ENCODE peak calls at places on chromosomes 7 and 10, in ten cellular contexts. H is lower lobe of right lung; F is IMR-90; T is stomach; N is prostate gland; M is dorsolateral prefrontal cortex; K is CD8-positive, alpha-beta T cell; C is lung; R is PC-3; G is fibroblast of villous mesenchyme. B is an unnamed sample.
A peak's percentile ranks its signal among the peaks of the same experiment; 100 is the strongest.

GRCh38 chr7:93202594-93203273 is 23.5 kb downstream of the HEPACAM2 start:
- DNase-seq in R (no peak), F (no peak), C (no peak), M (no peak), G (no peak), H (no peak), N (no peak), T (no peak), K (no peak), B (no peak)

GRCh38 chr10:101226888-101227736 is 2.2 kb downstream of the LBX1 start:
- DNase-seq in M (no peak), N (no peak), K (no peak), C (no peak), F (no peak), T (no peak), R (no peak), G (no peak), H (no peak), B (no peak)

GRCh38 chr10:92839191-92840085 is 8.9 kb upstream of the EXOC6 start:
- DNase-seq in F (peak; percentile 91), N (no peak), M (no peak), R (no peak), C (peak; percentile 65), H (peak; percentile 79), T (peak; percentile 58), G (peak; percentile 60), K (no peak), B (no peak)

GRCh38 chr7:131898418-131898817 is 342.0 kb upstream of the PODXL start:
- DNase-seq in M (peak; percentile 38), N (no peak), G (no peak), H (no peak), F (no peak), R (peak; percentile 15), T (no peak), C (no peak), K (no peak), B (peak; percentile 18)

GRCh38 chr10:120217736-120218135 is 239.3 kb upstream of the PLPP4 start:
- DNase-seq in H (no peak), F (no peak), G (no peak), T (no peak), K (no peak), M (no peak), C (no peak), R (no peak), N (no peak), B (no peak)

GRCh38 chr7:71808115-71808514 is 604.0 kb downstream of the CALN1 start:
- DNase-seq in K (no peak), H (no peak), G (no peak), T (no peak), F (no peak), R (no peak), C (no peak), N (no peak), M (no peak), B (no peak)

GRCh38 chr10:58733436-58733835 is 220.8 kb downstream of the BICC1 start:
- DNase-seq in M (no peak), N (no peak), G (no peak), F (no peak), T (no peak), R (no peak), C (no peak), H (no peak), K (no peak), B (no peak)

GRCh38 chr10:11706911-11707567 is 35.1 kb upstream of the ECHDC3 start:
- DNase-seq in K (no peak), T (no peak), N (no peak), F (no peak), C (no peak), M (no peak), G (no peak), R (no peak), H (no peak), B (no peak)

GRCh38 chr10:58352956-58353610 is 18.3 kb downstream of the UBE2D1 start:
- DNase-seq in H (no peak), K (no peak), N (no peak), R (peak; percentile 8), T (no peak), F (peak; percentile 4), G (peak; percentile 44), C (no peak), M (no peak), B (no peak)

GRCh38 chr10:132199854-132200311 is 13.1 kb downstream of the DPYSL4 start:
- DNase-seq in K (no peak), M (no peak), F (no peak), N (no peak), H (peak; percentile 28), T (no peak), G (no peak), R (no peak), C (no peak), B (no peak)

GRCh38 chr7:5532520-5533335 is 109.1 kb upstream of the TNRC18 start:
- DNase-seq in R (no peak), K (no peak), M (no peak), F (no peak), C (peak; percentile 78), H (peak; percentile 88), T (peak; percentile 78), N (peak; percentile 70), G (no peak), B (no peak)

GRCh38 chr10:26554246-26554645 is 116.1 kb downstream of the APBB1IP start:
- DNase-seq in G (no peak), N (no peak), R (no peak), H (no peak), K (no peak), F (no peak), T (no peak), C (no peak), M (no peak), B (no peak)

GRCh38 chr10:127424594-127425264 is 124.4 kb upstream of the NPS start:
- DNase-seq in C (no peak), M (no peak), F (peak; percentile 51), T (no peak), G (peak; percentile 36), H (no peak), N (no peak), R (no peak), K (no peak), B (no peak)

GRCh38 chr7:88306590-88307048 is at the start of gene STEAP4:
- DNase-seq in F (peak; percentile 0), M (peak; percentile 38), K (no peak), G (peak; percentile 72), T (peak; percentile 81), H (peak; percentile 91), R (peak; percentile 87), C (peak; percentile 86), N (peak; percentile 87), B (no peak)

GRCh38 chr10:71722849-71723248 is 3.3 kb upstream of the C10orf105 start:
- DNase-seq in G (no peak), H (no peak), K (no peak), F (no peak), N (no peak), M (no peak), C (no peak), R (no peak), T (no peak), B (no peak)

GRCh38 chr10:117242463-117242832 is 1.5 kb downstream of the SLC18A2 start:
- DNase-seq in T (no peak), R (no peak), K (no peak), C (no peak), M (no peak), N (no peak), G (no peak), H (no peak), F (no peak), B (no peak)

GRCh38 chr10:117239031-117239430 is 1.9 kb upstream of the SLC18A2 start:
- DNase-seq in T (no peak), G (no peak), K (no peak), R (no peak), F (no peak), H (no peak), M (no peak), N (no peak), C (no peak), B (no peak)

GRCh38 chr10:117240105-117240729 is 697 bp upstream of the SLC18A2 start:
- DNase-seq in C (no peak), R (no peak), G (no peak), F (no peak), N (no peak), K (no peak), T (no peak), H (no peak), M (no peak), B (no peak)

GRCh38 chr10:117241541-117242462 is 888 bp downstream of the SLC18A2 start:
- DNase-seq in T (no peak), C (no peak), G (peak; percentile 5), R (no peak), H (no peak), K (no peak), F (no peak), M (no peak), N (peak; percentile 21), B (no peak)

GRCh38 chr10:117240730-117241529 is at the start of gene SLC18A2:
- DNase-seq in H (no peak), K (no peak), G (no peak), N (no peak), F (no peak), T (no peak), M (no peak), C (no peak), R (no peak), B (no peak)
- H3K4me3 ChIP-seq in H (peak within 1 kb of the TSS; percentile 25), K (no peak within 1 kb of the TSS), G (no peak within 1 kb of the TSS), N (peak within 1 kb of the TSS; percentile 20), F (no peak within 1 kb of the TSS), T (peak within 1 kb of the TSS; percentile 35), M (peak within 1 kb of the TSS; percentile 54), C (no peak within 1 kb of the TSS), R (peak within 1 kb of the TSS; percentile 55), B (no peak within 1 kb of the TSS)

DNA sequence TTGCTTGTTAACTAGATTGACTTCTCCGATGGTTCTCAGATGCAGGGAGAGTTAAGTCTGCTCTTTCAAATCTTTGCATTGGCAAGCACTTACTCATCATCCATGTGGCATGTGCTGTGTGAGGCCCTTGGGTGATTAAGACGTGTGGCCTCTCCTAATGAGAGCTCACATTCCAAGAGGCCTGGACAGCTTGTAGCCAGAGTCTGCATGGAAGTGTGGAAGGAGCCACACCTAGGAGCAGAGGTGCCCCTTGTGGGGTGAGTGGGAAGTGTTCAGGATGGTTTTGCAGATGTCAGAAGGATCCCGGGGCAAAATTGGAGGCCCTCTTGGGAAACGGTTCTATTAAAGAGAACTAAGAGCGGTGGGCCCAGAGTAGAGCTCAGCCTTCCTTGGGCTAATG is 225.9 kb downstream of the PAXIP1 start:
- DNase-seq in M (no peak), K (no peak), F (no peak), G (no peak), C (no peak), R (no peak), T (no peak), N (no peak), H (no peak), B (no peak)
- TF ChIP-seq CTCF in M (no peak), K (no peak), F (no peak), G (no peak), C (no peak), R (no peak), T (no peak), N (no peak), H (no peak), B (no peak)

GRCh38 chr10:15225511-15225910 is 57.0 kb upstream of the NMT2 start:
- DNase-seq in N (no peak), T (no peak), M (no peak), F (no peak), H (no peak), G (no peak), R (no peak), C (no peak), K (no peak), B (no peak)
- H3K4me3 ChIP-seq in N (no peak overlapping the region), T (no peak overlapping the region), M (no peak overlapping the region), F (no peak overlapping the region), H (no peak overlapping the region), G (no peak overlapping the region), R (no peak overlapping the region), C (no peak overlapping the region), K (no peak overlapping the region), B (no peak overlapping the region)

GRCh38 chr7:8365499-8366110 is 67.8 kb upstream of the NXPH1 start:
- DNase-seq in G (no peak), R (peak; percentile 49), C (no peak), H (no peak), N (no peak), M (no peak), F (no peak), K (no peak), T (no peak), B (no peak)
- TF ChIP-seq CTCF in G (no peak), R (peak; percentile 72), C (no peak), H (no peak), N (no peak), M (peak; percentile 76), F (no peak), K (no peak), T (no peak), B (no peak)

B was measured in AG09309.